ENCODE peak calls at places on chromosomes 4 and X, in ten cellular contexts. F is left lung, B is lower leg skin, O is fibroblast of the aortic adventitia, I is Peyer's patch, U is neural progenitor cell, D is thoracic aorta, H is cardiac muscle cell, G is GM23248, Q is uterus. V is an unnamed sample.

GRCh38 chrX:46554942-46555341 is 9.7 kb upstream of the ZNF674 start:
- DNase-seq in F (no peak), B (no peak), O (peak), I (no peak), U (no peak), D (no peak), H (no peak), G (peak), Q (no peak), V (no peak)

GRCh38 chr4:184331155-184331995 is 113.7 kb upstream of the ENPP6 start:
- DNase-seq in F (peak), B (no peak), O (no peak), I (no peak), U (no peak), D (no peak), H (no peak), G (no peak), Q (no peak), V (peak)

GRCh38 chr4:54484361-54484760 is 173.4 kb upstream of the KIT start:
- DNase-seq in F (no peak), B (no peak), O (no peak), I (no peak), U (no peak), D (no peak), H (no peak), G (no peak), Q (no peak), V (no peak)

GRCh38 chrX:7228226-7228625 is 80.3 kb upstream of the PUDP start:
- DNase-seq in F (no peak), B (no peak), O (no peak), I (no peak), U (no peak), D (no peak), H (no peak), G (no peak), Q (no peak), V (no peak)

GRCh38 chrX:135295238-135295943 is 13.9 kb upstream of the ETDC start:
- DNase-seq in F (peak), B (no peak), O (peak), I (peak), U (peak), D (no peak), H (peak), G (no peak), Q (no peak), V (no peak)

GRCh38 chr4:3770323-3771166 is 4.4 kb downstream of the ADRA2C start:
- DNase-seq in F (no peak), B (no peak), O (no peak), I (no peak), U (no peak), D (no peak), H (no peak), G (no peak), Q (no peak), V (no peak)

GRCh38 chr4:1043658-1044468 is 32.4 kb downstream of the FGFRL1 start:
- DNase-seq in F (peak), B (peak), O (peak), I (peak), U (peak), D (peak), H (no peak), G (peak), Q (peak), V (peak)

GRCh38 chrX:151174581-151175282 is 1.7 kb upstream of the GPR50 start:
- DNase-seq in F (no peak), B (no peak), O (no peak), I (no peak), U (peak), D (no peak), H (peak), G (no peak), Q (no peak), V (no peak)

GRCh38 chr4:69832326-69833030 is 27.5 kb downstream of the SULT1E1 start:
- DNase-seq in F (no peak), B (no peak), O (no peak), I (peak), U (no peak), D (no peak), H (no peak), G (no peak), Q (no peak), V (no peak)

GRCh38 chr4:25915359-25915716 is 1.3 kb downstream of the SMIM20 start:
- DNase-seq in F (no peak), B (no peak), O (peak), I (no peak), U (no peak), D (no peak), H (no peak), G (no peak), Q (peak), V (no peak)
- H3K4me3 ChIP-seq in F (peak), B (no peak), O (peak), I (no peak), U (peak), D (peak), H (no peak), G (peak), Q (no peak), V (no peak)

GRCh38 chr4:39406763-39407583 is at the start of gene KLB:
- DNase-seq in F (no peak), B (no peak), O (peak), I (peak), U (no peak), D (no peak), H (peak), G (peak), Q (no peak), V (no peak)
- H3K4me3 ChIP-seq in F (no peak), B (no peak), O (no peak), I (no peak), U (no peak), D (no peak), H (no peak), G (peak), Q (no peak), V (no peak)

DNA sequence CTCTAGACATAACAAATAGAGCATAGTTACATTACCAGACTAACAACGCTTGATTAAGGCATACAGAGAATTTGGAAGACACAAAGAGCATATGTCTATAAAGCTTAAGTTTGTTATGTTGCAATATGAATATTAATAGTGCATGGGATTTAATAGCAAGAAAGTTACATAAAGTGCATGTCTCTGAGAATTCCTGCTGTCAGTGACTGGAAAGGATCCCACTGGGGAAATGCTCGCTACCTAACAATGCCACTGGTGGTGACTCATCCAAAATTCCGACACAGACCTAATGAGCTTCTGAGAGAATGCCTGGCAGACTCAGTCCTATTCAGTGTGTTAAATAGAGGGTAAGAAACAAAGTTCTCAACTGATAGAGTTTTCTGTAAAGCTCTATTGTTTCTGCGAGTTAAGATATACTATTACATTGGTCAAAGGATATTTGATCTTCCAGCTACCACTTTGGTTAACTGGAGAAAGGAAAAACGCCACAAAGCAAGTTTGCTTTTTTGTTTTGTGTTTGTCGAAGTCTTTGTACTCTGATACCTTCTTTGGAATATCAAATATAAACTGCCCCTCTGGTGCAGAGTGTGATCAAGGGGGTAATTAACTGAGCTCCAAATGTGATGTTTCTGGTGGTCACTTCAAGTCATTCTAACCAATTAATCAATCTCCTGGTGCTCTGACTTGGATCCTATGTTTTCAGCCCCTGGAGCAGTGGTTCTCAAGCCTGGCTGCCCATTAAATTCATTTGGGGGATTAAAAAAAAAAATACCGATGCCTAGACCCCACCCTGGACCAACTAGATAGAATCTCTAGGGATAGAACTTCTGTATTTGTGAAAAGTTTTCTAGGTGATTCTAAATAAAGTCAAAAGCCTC is 107.9 kb downstream of the PALLD start:
- DNase-seq in F (no peak), B (no peak), O (peak), I (no peak), U (peak), D (no peak), H (no peak), G (peak), Q (peak), V (no peak)
- H3K4me3 ChIP-seq in F (no peak), B (no peak), O (no peak), I (no peak), U (peak), D (no peak), H (no peak), G (peak), Q (no peak), V (no peak)

DNA sequence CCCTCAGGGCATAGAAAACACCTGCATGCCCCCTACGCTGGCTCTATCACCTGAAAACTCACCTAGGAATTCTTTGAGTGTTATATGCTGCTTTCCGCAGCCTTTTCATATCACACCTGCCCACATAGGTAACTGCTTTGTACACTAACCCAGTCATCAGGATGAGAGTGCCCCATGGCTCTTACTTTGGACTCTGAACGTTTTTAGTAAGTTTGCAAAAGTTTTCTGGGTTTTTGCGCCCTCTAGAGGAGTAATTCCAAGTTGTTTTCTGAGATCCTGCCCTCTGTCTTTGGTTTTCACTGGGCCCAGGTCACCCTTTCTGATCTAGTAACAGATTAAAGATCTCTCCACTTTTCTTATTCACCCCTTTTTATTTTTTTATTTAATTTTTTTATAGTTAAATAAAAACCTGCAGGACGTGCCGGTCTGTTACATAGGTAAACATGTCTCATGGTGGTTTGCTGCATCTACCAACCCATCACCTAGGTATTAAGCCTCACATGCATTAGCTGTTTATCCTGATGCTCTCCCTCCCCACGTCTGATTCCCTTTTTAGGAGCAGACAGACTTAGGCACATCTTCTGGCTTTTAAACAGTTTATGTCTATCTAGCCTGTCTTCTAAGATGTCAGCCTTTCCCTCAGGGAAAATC is 139.2 kb downstream of the NWD2 start:
- DNase-seq in F (no peak), B (no peak), O (peak), I (no peak), U (peak), D (no peak), H (peak), G (peak), Q (no peak), V (no peak)
- H3K4me3 ChIP-seq in F (no peak), B (no peak), O (no peak), I (no peak), U (no peak), D (no peak), H (no peak), G (no peak), Q (no peak), V (no peak)

DNA sequence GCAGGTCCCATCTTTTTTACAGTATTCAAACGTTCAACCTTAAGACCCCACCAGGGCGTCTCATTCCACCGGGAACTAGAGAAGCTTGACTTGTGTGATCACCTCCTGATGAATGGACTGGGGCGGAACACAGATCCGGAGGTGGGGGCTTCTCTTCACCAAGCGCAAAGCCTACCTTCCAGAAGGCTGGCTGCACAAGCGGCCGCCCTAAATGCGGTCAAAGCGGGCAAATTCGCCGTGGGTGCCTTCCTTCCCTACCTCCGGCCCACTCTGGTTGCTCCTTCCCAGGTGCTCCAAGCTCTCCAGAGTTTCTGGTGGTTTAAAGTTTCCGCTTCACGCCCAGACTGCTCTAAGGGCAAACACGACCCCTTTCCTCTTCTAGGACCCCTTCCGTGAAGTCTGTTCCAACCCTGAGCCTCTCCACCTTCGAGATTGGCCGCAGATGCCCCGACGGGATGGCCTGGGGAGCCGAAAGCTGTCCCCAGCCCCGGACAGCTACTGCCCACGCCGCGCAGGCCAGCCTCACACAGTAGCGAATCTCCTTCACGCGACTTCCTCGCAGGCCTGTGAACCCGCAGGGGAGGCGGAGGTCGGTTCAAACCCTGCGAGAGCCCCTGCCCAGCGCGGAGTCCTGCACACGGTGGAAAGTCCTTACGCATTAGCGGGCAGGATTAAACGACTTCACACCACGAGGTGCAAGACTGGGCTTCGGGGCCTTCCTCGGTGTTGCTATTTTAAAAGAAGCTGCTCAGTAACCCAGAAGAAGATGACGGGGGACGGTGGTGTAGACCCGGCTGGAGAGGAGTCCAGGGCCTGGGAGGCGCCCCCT is 1.6 kb upstream of the WWC2 start:
- DNase-seq in F (peak), B (peak), O (peak), I (no peak), U (peak), D (no peak), H (no peak), G (peak), Q (peak), V (no peak)
- H3K4me3 ChIP-seq in F (peak), B (peak), O (peak), I (peak), U (peak), D (peak), H (peak), G (peak), Q (peak), V (peak)

GRCh38 chrX:141175786-141176185 is 1.1 kb downstream of the LDOC1 start:
- DNase-seq in F (no peak), B (no peak), O (no peak), I (no peak), U (no peak), D (no peak), H (no peak), G (no peak), Q (no peak), V (no peak)

GRCh38 chrX:141180851-141181250 is 3.9 kb upstream of the LDOC1 start:
- DNase-seq in F (no peak), B (no peak), O (no peak), I (no peak), U (no peak), D (no peak), H (no peak), G (no peak), Q (no peak), V (no peak)

DNA sequence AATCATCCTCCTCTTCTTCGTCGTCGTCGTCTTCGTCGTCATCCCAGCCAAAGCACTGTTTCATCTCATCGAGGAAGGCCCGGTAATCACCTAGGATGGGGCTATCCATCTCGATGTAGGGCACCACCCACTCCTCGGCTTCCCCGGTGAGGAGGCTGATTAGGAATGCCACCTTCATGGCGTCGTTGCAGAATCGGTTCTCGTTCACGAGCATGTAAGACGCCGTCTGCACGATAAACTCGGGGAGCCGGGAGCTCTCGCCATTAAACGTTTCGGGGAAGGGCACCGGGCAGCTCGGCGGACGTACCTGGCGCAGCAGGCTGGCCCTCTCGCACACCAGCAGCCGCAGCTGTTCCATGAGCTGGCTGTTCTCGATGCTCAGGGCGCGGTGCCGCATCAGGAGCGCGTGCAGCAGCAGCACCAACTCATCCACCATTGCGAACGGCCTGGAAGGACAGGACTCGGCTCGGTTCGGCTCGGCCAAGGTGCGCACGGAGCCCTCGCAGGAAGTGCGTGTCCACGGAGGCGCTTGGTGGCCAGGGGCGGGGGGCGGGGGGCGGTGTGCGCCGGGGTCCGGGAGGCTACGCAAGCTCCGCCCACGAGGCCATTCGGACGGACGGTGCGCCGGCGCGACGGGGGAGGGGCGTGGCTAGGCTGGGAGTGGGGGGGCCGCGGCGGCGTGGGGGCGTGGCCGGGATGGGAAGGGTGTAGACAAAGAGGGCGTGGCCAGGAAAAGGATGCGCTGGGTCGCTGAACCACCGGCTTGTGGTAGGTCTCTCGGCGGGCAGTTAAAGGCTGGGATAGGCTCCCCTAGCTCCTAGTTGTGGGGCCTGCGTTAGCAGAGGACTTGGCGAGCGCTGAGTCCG is at the start of gene LDOC1:
- DNase-seq in F (peak), B (peak), O (peak), I (peak), U (peak), D (peak), H (peak), G (peak), Q (peak), V (peak)
- H3K4me3 ChIP-seq in F (peak), B (peak), O (peak), I (peak), U (peak), D (peak), H (peak), G (peak), Q (peak), V (peak)

GRCh38 chr4:181647396-181648107 is 595.6 kb upstream of the TENM3 start:
- DNase-seq in F (no peak), B (no peak), O (peak), I (no peak), U (peak), D (no peak), H (no peak), G (peak), Q (no peak), V (no peak)
- H3K4me3 ChIP-seq in F (no peak), B (no peak), O (no peak), I (no peak), U (no peak), D (no peak), H (no peak), G (no peak), Q (no peak), V (no peak)

GRCh38 chrX:53422915-53423268 is 219 bp downstream of the RIBC1 start:
- DNase-seq in F (no peak), B (no peak), O (no peak), I (no peak), U (no peak), D (no peak), H (no peak), G (no peak), Q (no peak), V (no peak)
- H3K4me3 ChIP-seq in F (peak), B (peak), O (peak), I (peak), U (peak), D (peak), H (peak), G (peak), Q (peak), V (peak)

DNA sequence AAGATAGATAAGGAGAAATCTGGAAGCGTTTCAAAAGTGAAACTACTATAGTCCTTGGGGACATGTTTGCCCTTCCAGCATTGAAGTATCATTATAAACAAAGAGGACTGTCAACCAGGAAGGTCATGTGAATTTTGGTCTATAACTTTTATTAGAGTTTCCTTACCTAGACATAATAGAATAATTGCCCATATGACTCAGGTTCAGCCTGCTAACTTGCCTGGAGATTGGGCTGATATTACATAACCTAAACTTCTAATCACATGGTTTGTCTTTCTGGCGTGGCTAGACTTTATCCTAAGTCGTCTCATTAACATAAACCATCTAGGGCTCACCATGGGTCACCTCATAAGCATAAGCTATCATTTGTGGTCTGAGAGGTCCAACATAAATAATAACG is 775.9 kb downstream of the CENPC start:
- DNase-seq in F (no peak), B (no peak), O (no peak), I (no peak), U (no peak), D (no peak), H (no peak), G (no peak), Q (no peak), V (no peak)
- H3K4me3 ChIP-seq in F (no peak), B (no peak), O (no peak), I (no peak), U (no peak), D (no peak), H (no peak), G (no peak), Q (no peak), V (no peak)